ENCODE peak calls at places on chromosomes 12 and 14, in five cellular contexts. D is A549, G is K562, W is HepG2, U is GM23338. E is an unnamed sample.

GRCh38 chr14:54818201-54819133 is 84.2 kb downstream of the GCH1 start:
- DNase-seq in U (no peak), D (no peak), G (peak; percentile 35), W (peak; percentile 18), E (no peak)

GRCh38 chr14:89330236-89331002 is 86.6 kb downstream of the FOXN3 start:
- DNase-seq in U (no peak), G (no peak), D (no peak), W (no peak), E (no peak)

GRCh38 chr14:69876848-69877306 is 2.3 kb upstream of the SMOC1 start:
- DNase-seq in G (no peak), D (no peak), W (peak; percentile 72), U (no peak), E (no peak)

GRCh38 chr12:66072566-66072965 is 58.0 kb downstream of the LLPH start:
- DNase-seq in D (no peak), G (no peak), W (no peak), U (no peak), E (peak; percentile 88)

GRCh38 chr14:46198676-46199075 is 452.9 kb downstream of the RPL10L start:
- DNase-seq in G (no peak), W (no peak), D (no peak), U (no peak), E (no peak)

GRCh38 chr14:53391631-53392030 is 238.5 kb upstream of the DDHD1 start:
- DNase-seq in G (no peak), U (no peak), W (no peak), D (no peak), E (no peak)

GRCh38 chr14:58969951-58970751 is 218.3 kb upstream of the DAAM1 start:
- DNase-seq in D (no peak), G (peak; percentile 1), U (peak; percentile 64), W (no peak), E (peak; percentile 43)

GRCh38 chr12:123421314-123421713 is 15.2 kb downstream of the RILPL2 start:
- DNase-seq in U (peak; percentile 24), G (no peak), D (no peak), W (no peak), E (no peak)

GRCh38 chr12:124419292-124420040 is 124.6 kb downstream of the RFLNA start:
- DNase-seq in U (no peak), D (no peak), G (no peak), W (no peak), E (no peak)

GRCh38 chr14:99595034-99595433 is 9.0 kb downstream of the CCDC85C start:
- DNase-seq in W (no peak), U (no peak), G (no peak), D (no peak), E (peak; percentile 49)

GRCh38 chr12:116708826-116709756 is 28.8 kb downstream of the SPRING1 start:
- DNase-seq in W (peak; percentile 25), D (peak; percentile 65), G (no peak), U (peak; percentile 54), E (no peak)

GRCh38 chr14:45526715-45527549 is 273.9 kb upstream of the MIS18BP1 start:
- DNase-seq in W (peak; percentile 63), G (peak; percentile 4), D (peak; percentile 20), U (peak; percentile 85), E (peak; percentile 1)

GRCh38 chr14:96078687-96079016 is 39.5 kb downstream of the C14orf132 start:
- DNase-seq in G (no peak), D (no peak), U (no peak), W (no peak), E (no peak)

GRCh38 chr14:102993523-102993922 is 63.8 kb downstream of the CDC42BPB start:
- DNase-seq in W (peak; percentile 4), D (peak; percentile 89), G (no peak), U (no peak), E (no peak)
- TF ChIP-seq JUNB in W (no peak), D (peak; percentile 67), G (no peak), U (no peak), E (no peak)

DNA sequence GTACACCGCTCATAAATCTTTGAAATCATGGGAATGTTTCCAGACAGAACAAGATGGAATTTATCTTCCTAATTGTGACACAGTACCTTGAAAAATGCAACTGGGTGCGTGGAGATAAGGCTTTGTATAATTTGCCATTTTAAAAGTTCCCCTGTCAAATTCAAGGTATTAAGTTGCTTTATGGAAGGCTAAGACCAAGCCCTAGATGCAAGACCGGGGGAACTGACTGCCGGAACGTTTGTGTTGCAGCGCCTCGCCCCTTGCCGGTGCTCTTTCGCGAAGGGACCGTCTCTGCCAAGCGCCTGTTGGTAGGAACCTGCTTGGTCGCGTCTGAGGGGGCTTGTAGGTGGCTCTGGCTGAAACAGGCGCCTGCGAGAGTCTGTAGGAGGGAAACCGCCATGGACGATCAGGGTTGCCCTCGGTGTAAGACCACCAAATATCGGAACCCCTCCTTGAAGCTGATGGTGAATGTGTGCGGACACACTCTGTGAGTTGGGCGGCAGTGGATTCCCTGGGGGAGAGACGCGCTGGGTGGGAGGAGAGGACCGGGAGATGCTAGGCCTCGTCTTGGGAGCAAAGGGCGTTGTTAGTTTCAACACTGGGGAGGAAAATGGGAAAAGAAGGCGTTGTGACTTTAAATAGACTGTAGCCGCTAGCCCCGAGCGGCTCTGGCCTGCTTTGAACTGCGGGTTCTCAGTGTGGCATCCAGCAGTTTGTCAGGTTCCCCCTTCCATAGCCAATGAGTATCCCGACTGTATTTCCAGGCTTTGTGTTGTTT is at the start of gene MNAT1:
- DNase-seq in D (peak; percentile 56), W (peak; percentile 66), U (peak; percentile 91), G (peak; percentile 82), E (peak; percentile 56)
- TF ChIP-seq CTCF in D (no peak), W (peak; percentile 42), U (no peak), G (no peak), E (no peak)

GRCh38 chr12:45938566-45938965 is 51.8 kb downstream of the SCAF11 start:
- DNase-seq in G (no peak), D (no peak), W (no peak), U (no peak), E (no peak)

GRCh38 chr12:45930369-45930768 is 60.0 kb downstream of the SCAF11 start:
- DNase-seq in G (no peak), W (no peak), D (no peak), U (no peak), E (no peak)

GRCh38 chr12:45939759-45940158 is 50.6 kb downstream of the SCAF11 start:
- DNase-seq in U (no peak), G (no peak), D (no peak), W (peak; percentile 4), E (no peak)

GRCh38 chr12:45933504-45933903 is 56.9 kb downstream of the SCAF11 start:
- DNase-seq in W (no peak), D (no peak), U (no peak), G (no peak), E (no peak)

GRCh38 chr12:45934956-45935355 is 55.4 kb downstream of the SCAF11 start:
- DNase-seq in G (no peak), U (no peak), W (no peak), D (no peak), E (no peak)
- TF ChIP-seq JUNB in G (no peak), U (no peak), W (no peak), D (no peak), E (no peak)

GRCh38 chr12:1509703-1510395 is 84.5 kb downstream of the FBXL14 start:
- DNase-seq in W (no peak), D (no peak), G (no peak), U (no peak), E (no peak)
- TF ChIP-seq CTCF in W (no peak), D (no peak), G (no peak), U (no peak), E (no peak)

GRCh38 chr12:57863676-57864075 is 17.1 kb upstream of the CTDSP2 start:
- DNase-seq in D (no peak), G (no peak), U (no peak), W (no peak), E (no peak)

GRCh38 chr12:57864382-57864781 is 17.9 kb upstream of the CTDSP2 start:
- DNase-seq in D (peak; percentile 40), W (no peak), U (peak; percentile 66), G (no peak), E (no peak)

GRCh38 chr12:57866308-57867019 is 19.9 kb upstream of the CTDSP2 start:
- DNase-seq in D (no peak), U (no peak), W (no peak), G (no peak), E (no peak)

GRCh38 chr12:57861967-57862366 is 15.4 kb upstream of the CTDSP2 start:
- DNase-seq in G (no peak), U (no peak), W (no peak), D (no peak), E (no peak)

GRCh38 chr12:57864811-57865751 is 18.6 kb upstream of the CTDSP2 start:
- DNase-seq in U (peak; percentile 83), G (peak; percentile 75), W (no peak), D (peak; percentile 89), E (no peak)
- TF ChIP-seq JUNB in U (no peak), G (no peak), W (no peak), D (no peak), E (no peak)

DNA sequence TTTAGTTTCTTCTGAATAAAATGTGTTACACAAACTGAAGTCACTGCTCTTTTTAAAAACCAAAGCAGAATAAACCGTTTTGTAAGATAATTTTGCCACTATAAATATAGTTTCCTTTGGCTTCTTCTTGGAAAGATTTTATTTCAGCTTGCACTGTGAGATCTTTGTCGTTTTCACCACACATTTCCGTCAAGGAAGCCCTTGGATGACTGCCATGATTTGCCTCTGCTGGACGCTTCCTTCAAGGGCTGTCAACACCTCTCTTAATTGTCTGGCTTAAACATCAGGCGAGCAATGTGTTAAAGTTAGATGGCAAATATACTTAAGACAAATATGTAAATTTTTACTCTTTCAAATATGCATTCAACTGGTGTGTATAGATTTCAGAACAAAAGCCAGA is 624.1 kb downstream of the DIO2 start:
- DNase-seq in U (no peak), W (no peak), D (no peak), G (no peak), E (no peak)
- TF ChIP-seq CTCF in U (no peak), W (no peak), D (no peak), G (no peak), E (no peak)

GRCh38 chr14:36212987-36213386 is 36.5 kb upstream of the PTCSC3 start:
- DNase-seq in U (no peak), W (no peak), G (no peak), D (no peak), E (no peak)

GRCh38 chr14:36207500-36207899 is 31.0 kb upstream of the PTCSC3 start:
- DNase-seq in U (peak; percentile 41), D (no peak), G (peak; percentile 6), W (peak; percentile 35), E (no peak)

GRCh38 chr14:36204674-36205073 is 28.2 kb upstream of the PTCSC3 start:
- DNase-seq in G (no peak), U (no peak), D (no peak), W (no peak), E (no peak)

GRCh38 chr14:36212577-36212976 is 36.1 kb upstream of the PTCSC3 start:
- DNase-seq in D (no peak), U (no peak), G (no peak), W (no peak), E (no peak)

DNA sequence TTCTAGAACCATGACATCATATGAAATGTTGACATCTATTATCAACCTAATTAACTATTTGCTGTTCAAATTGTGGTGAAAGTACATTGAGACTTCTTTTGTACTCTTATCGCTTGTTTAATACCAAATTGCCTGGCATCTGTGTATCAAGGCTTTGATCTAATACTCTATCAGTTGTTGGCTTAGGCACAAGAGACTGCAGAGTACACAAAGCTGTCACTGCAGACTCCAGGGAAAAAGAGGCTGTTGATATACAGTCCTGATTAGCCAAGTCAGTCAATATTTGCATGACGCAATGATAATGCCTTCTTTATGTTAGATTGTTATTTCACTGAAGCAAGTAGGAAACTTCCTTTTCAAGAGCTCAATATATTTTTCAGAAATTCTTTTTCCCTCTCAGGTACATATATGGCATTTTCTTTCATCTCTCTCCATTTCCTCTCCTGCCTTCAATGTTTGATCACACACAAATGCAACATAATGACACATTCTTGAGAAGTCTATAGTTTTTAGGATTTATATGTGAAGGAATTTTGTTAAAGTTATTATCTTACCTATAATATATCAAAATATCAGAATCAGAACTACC is 32.3 kb upstream of the PTCSC3 start:
- DNase-seq in D (no peak), G (no peak), U (no peak), W (peak; percentile 99), E (no peak)
- TF ChIP-seq JUNB in D (no peak), G (no peak), U (no peak), W (peak; percentile 91), E (no peak)